ENCODE peak calls at places on chromosomes 13 and 19, in five cellular contexts. C is bronchial epithelial cell, G is NCI-H510A treated with DMSO at 0.1 percent for 48 hours, Y is cardiac fibroblast, F is nephron progenitor cell. R is an unnamed sample.

GRCh38 chr13:113608246-113608635 is 23.7 kb downstream of the TFDP1 start:
- DNase-seq in G (no peak), Y (no peak), F (no peak), C (no peak), R (no peak)

GRCh38 chr13:26324294-26324693 is 70.4 kb downstream of the CDK8 start:
- DNase-seq in Y (no peak), C (no peak), F (no peak), G (no peak), R (no peak)

GRCh38 chr13:48559638-48560320 is 26.9 kb upstream of the RCBTB2 start:
- DNase-seq in Y (peak; percentile 90), G (no peak), C (peak; percentile 92), F (no peak), R (no peak)

GRCh38 chr13:38514575-38514974 is 164.9 kb downstream of the UFM1 start:
- DNase-seq in C (no peak), F (no peak), G (no peak), Y (no peak), R (no peak)

GRCh38 chr19:19775891-19776205 is 42.9 kb upstream of the ZNF14 start:
- DNase-seq in G (peak; percentile 76), C (no peak), Y (no peak), F (no peak), R (peak; percentile 75)

GRCh38 chr13:22451345-22451744 is 729.4 kb upstream of the SGCG start:
- DNase-seq in C (no peak), Y (no peak), G (no peak), F (peak; percentile 14), R (no peak)

GRCh38 chr19:7426986-7427385 is 61.8 kb downstream of the PEX11G start:
- DNase-seq in C (no peak), F (no peak), Y (no peak), G (no peak), R (no peak)

GRCh38 chr19:40355975-40356680 is 7.6 kb downstream of the PLD3 start:
- DNase-seq in F (no peak), Y (no peak), C (no peak), G (no peak), R (no peak)

GRCh38 chr13:40776232-40776631 is 5.2 kb upstream of the MRPS31 start:
- DNase-seq in C (no peak), Y (no peak), G (no peak), F (no peak), R (no peak)

GRCh38 chr19:47210689-47211316 is 20.2 kb downstream of the BBC3 start:
- DNase-seq in C (peak; percentile 62), G (peak; percentile 62), F (peak; percentile 76), Y (peak; percentile 89), R (peak; percentile 74)

GRCh38 chr19:14467816-14468215 is 7.3 kb downstream of the PTGER1 start:
- DNase-seq in C (no peak), Y (no peak), G (no peak), F (no peak), R (no peak)

GRCh38 chr19:8367327-8368001 is 3.5 kb downstream of the ANGPTL4 start:
- DNase-seq in Y (peak; percentile 97), F (peak; percentile 67), C (peak; percentile 79), G (no peak), R (peak; percentile 20)

GRCh38 chr19:1113278-1113985 is 9.6 kb downstream of the GPX4 start:
- DNase-seq in F (peak; percentile 99), C (peak; percentile 73), G (no peak), Y (peak; percentile 93), R (peak; percentile 89)

GRCh38 chr13:88459335-88459734 is 788.2 kb downstream of the SLITRK5 start:
- DNase-seq in G (no peak), C (no peak), F (no peak), Y (no peak), R (no peak)

GRCh38 chr19:49809155-49809986 is 3.7 kb downstream of the FUZ start:
- DNase-seq in F (peak; percentile 61), G (peak; percentile 34), Y (no peak), C (no peak), R (no peak)

GRCh38 chr19:44345969-44346368 is 10.5 kb downstream of the ZNF112 start:
- DNase-seq in F (no peak), G (no peak), Y (no peak), C (no peak), R (no peak)

GRCh38 chr13:99383511-99383921 is 76.3 kb upstream of the GPR183 start:
- DNase-seq in Y (no peak), F (no peak), C (no peak), G (no peak), R (no peak)

GRCh38 chr19:7883796-7884570 is 4.3 kb upstream of the LRRC8E start:
- DNase-seq in Y (peak; percentile 49), F (no peak), C (no peak), G (no peak), R (no peak)